ENCODE peak calls at places on chromosomes 6 and 20, in seven cellular contexts. X, G, F, P, C, O and B are unnamed samples.

GRCh38 chr20:57587278-57587988 is 26.5 kb downstream of the PCK1 start:
- DNase-seq in X (no peak), G (no peak), F (no peak), P (no peak), C (no peak), O (no peak), B (no peak)

GRCh38 chr6:104161960-104162669 is 697.6 kb downstream of the HACE1 start:
- DNase-seq in X (peak), G (no peak), F (no peak), P (peak), C (peak), O (no peak), B (peak)

GRCh38 chr6:43317968-43318367 is 9.3 kb upstream of the CRIP3 start:
- DNase-seq in X (no peak), G (no peak), F (no peak), P (no peak), C (no peak), O (no peak), B (no peak)

GRCh38 chr20:5731753-5732366 is 18.3 kb upstream of the SHLD1 start:
- DNase-seq in X (no peak), G (no peak), F (peak), P (no peak), C (no peak), O (no peak), B (no peak)

GRCh38 chr20:8255945-8256632 is 124.0 kb downstream of the PLCB1 start:
- DNase-seq in X (no peak), G (no peak), F (no peak), P (no peak), C (no peak), O (no peak), B (no peak)

GRCh38 chr6:20402181-20403079 is 751 bp downstream of the E2F3 start:
- DNase-seq in X (peak), G (peak), F (no peak), P (peak), C (peak), O (peak), B (peak)

GRCh38 chr6:13461805-13462204 is 25.6 kb downstream of the GFOD1 start:
- DNase-seq in X (no peak), G (no peak), F (no peak), P (no peak), C (no peak), O (no peak), B (no peak)

GRCh38 chr6:41630069-41630468 is 8.2 kb upstream of the MDFI start:
- DNase-seq in X (no peak), G (no peak), F (no peak), P (no peak), C (no peak), O (no peak), B (no peak)

GRCh38 chr6:156564807-156565149 is 212.4 kb upstream of the ARID1B start:
- DNase-seq in X (no peak), G (no peak), F (no peak), P (no peak), C (no peak), O (no peak), B (no peak)

GRCh38 chr6:131387706-131388455 is 185.1 kb upstream of the ARG1 start:
- DNase-seq in X (no peak), G (no peak), F (no peak), P (no peak), C (no peak), O (no peak), B (no peak)

GRCh38 chr20:45497971-45498494 is 17.4 kb downstream of the SPINT3 start:
- DNase-seq in X (no peak), G (no peak), F (no peak), P (peak), C (no peak), O (no peak), B (no peak)

GRCh38 chr6:14550817-14551216 is 433.2 kb downstream of the CD83 start:
- DNase-seq in X (no peak), G (no peak), F (no peak), P (no peak), C (no peak), O (no peak), B (peak)

GRCh38 chr20:35173576-35174192 is 1.8 kb downstream of the PROCR start:
- DNase-seq in X (no peak), G (no peak), F (no peak), P (no peak), C (no peak), O (no peak), B (no peak)

GRCh38 chr20:21796059-21796458 is 90.6 kb downstream of the PAX1 start:
- DNase-seq in X (no peak), G (no peak), F (no peak), P (peak), C (peak), O (no peak), B (no peak)

GRCh38 chr20:6632187-6632586 is 135.3 kb upstream of the BMP2 start:
- DNase-seq in X (peak), G (no peak), F (no peak), P (no peak), C (no peak), O (no peak), B (peak)

GRCh38 chr6:32074996-32075532 is 34.1 kb downstream of the TNXB start:
- DNase-seq in X (no peak), G (no peak), F (no peak), P (no peak), C (no peak), O (no peak), B (no peak)

GRCh38 chr6:167796668-167797031 is 30.1 kb upstream of the AFDN start:
- DNase-seq in X (no peak), G (no peak), F (no peak), P (no peak), C (no peak), O (no peak), B (peak)

GRCh38 chr20:8082999-8083398 is 49.1 kb upstream of the PLCB1 start:
- DNase-seq in X (no peak), G (no peak), F (no peak), P (no peak), C (no peak), O (no peak), B (no peak)

GRCh38 chr6:44489912-44490604 is 102.6 kb downstream of the CDC5L start:
- DNase-seq in X (peak), G (no peak), F (peak), P (peak), C (peak), O (no peak), B (peak)

GRCh38 chr20:25726357-25726756 is 29.7 kb upstream of the ZNF337 start:
- DNase-seq in X (no peak), G (no peak), F (no peak), P (no peak), C (no peak), O (no peak), B (no peak)

GRCh38 chr20:32454164-32455145 is 96.3 kb downstream of the ASXL1 start:
- DNase-seq in X (no peak), G (no peak), F (no peak), P (no peak), C (no peak), O (no peak), B (no peak)

GRCh38 chr6:7129784-7130569 is 22.2 kb downstream of the RREB1 start:
- DNase-seq in X (peak), G (no peak), F (no peak), P (peak), C (no peak), O (no peak), B (no peak)

GRCh38 chr6:157120523-157121232 is 202.6 kb downstream of the TMEM242 start:
- DNase-seq in X (no peak), G (no peak), F (no peak), P (no peak), C (no peak), O (no peak), B (no peak)

GRCh38 chr6:106773482-106773881 is 144.1 kb downstream of the QRSL1 start:
- DNase-seq in X (no peak), G (no peak), F (peak), P (peak), C (no peak), O (no peak), B (no peak)

GRCh38 chr6:45327956-45328522 is at the start of gene RUNX2:
- DNase-seq in X (peak), G (no peak), F (no peak), P (peak), C (no peak), O (peak), B (no peak)

GRCh38 chr20:584375-585301 is 25.5 kb downstream of the TCF15 start:
- DNase-seq in X (no peak), G (no peak), F (no peak), P (peak), C (peak), O (no peak), B (no peak)

GRCh38 chr20:20553534-20553933 is 158.9 kb downstream of the RALGAPA2 start:
- DNase-seq in X (no peak), G (no peak), F (no peak), P (no peak), C (no peak), O (no peak), B (no peak)

GRCh38 chr6:113458368-113459010 is 398.7 kb upstream of the MARCKS start:
- DNase-seq in X (no peak), G (no peak), F (no peak), P (no peak), C (no peak), O (no peak), B (peak)

GRCh38 chr20:14189794-14190402 is 147.5 kb downstream of the FLRT3 start:
- DNase-seq in X (peak), G (no peak), F (no peak), P (peak), C (peak), O (no peak), B (no peak)
- TF ChIP-seq CTCF in X (peak), G (no peak), F (no peak), P (peak), C (peak), O (peak), B (no peak)

GRCh38 chr6:168819546-168819945 is 378.6 kb downstream of the SMOC2 start:
- DNase-seq in X (no peak), G (no peak), F (no peak), P (no peak), C (no peak), O (no peak), B (no peak)

GRCh38 chr6:168817558-168818159 is 376.7 kb downstream of the SMOC2 start:
- DNase-seq in X (no peak), G (no peak), F (no peak), P (no peak), C (no peak), O (no peak), B (no peak)

DNA sequence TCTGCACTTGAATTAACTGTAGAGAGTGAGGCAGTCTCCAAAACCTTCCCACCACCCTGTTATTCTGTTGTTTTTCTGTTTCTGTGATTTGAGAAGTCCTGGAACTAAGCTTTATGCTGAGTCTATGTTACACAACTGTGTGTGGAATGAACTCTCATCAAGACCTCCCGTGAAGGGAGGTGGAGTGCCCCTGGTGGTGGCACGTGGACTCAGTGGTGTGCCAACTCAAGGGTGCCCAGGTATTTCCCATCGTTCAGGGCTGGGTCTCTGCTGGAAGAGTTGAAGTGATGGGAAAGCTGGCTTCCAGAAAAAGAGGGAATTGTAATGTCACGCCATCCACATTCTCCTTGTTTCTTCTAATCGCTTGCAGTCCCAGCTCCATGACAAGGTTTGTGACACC is 374.2 kb downstream of the SMOC2 start:
- DNase-seq in X (no peak), G (no peak), F (no peak), P (no peak), C (no peak), O (no peak), B (no peak)
- TF ChIP-seq CTCF in X (peak), G (peak), F (no peak), P (peak), C (no peak), O (peak), B (no peak)

DNA sequence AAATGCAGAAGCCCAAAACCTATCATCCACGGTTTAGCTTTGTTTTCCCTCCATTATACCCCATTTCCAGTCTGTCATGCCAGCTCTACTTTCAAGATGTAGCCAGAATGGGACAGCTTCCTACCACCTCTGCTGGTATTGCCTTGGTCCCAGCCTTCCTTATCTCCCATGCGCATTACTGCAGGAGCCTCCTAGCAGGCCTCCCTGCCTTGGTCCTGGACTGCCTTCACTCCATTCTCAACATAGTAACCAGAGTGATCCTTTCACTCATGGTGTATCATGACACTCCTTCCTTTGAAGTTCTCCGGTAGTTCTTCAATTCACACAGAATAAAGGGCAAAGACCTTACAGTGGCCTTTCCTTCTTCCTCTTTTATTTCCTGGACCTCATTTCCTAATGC is 15.9 kb downstream of the TPD52L1 start:
- DNase-seq in X (no peak), G (no peak), F (no peak), P (no peak), C (no peak), O (no peak), B (no peak)
- TF ChIP-seq CTCF in X (no peak), G (no peak), F (no peak), P (no peak), C (no peak), O (no peak), B (no peak)

GRCh38 chr6:118579786-118580185 is 31.7 kb downstream of the PLN start:
- DNase-seq in X (no peak), G (no peak), F (no peak), P (no peak), C (no peak), O (peak), B (no peak)

GRCh38 chr6:118578617-118579016 is 30.5 kb downstream of the PLN start:
- DNase-seq in X (no peak), G (no peak), F (no peak), P (no peak), C (no peak), O (no peak), B (no peak)

GRCh38 chr6:118581489-118581959 is 33.4 kb downstream of the PLN start:
- DNase-seq in X (peak), G (no peak), F (no peak), P (peak), C (no peak), O (no peak), B (no peak)

GRCh38 chr6:118577972-118578371 is 29.9 kb downstream of the PLN start:
- DNase-seq in X (no peak), G (no peak), F (no peak), P (no peak), C (no peak), O (no peak), B (no peak)

GRCh38 chr6:118580585-118581419 is 32.7 kb downstream of the PLN start:
- DNase-seq in X (peak), G (no peak), F (no peak), P (peak), C (peak), O (peak), B (peak)
- TF ChIP-seq CTCF in X (peak), G (peak), F (peak), P (peak), C (peak), O (peak), B (peak)